ENCODE peak calls at places on chromosomes 11 and 22, in eight cellular contexts. A is endodermal cell, F is PC-3, P is neuronal stem cell, M is fibroblast of lung, Y is HCT116, S is mesendoderm, W is colonic mucosa. K is an unnamed sample.

GRCh38 chr11:80900265-80900664 is 1459.4 kb upstream of the TENM4 start:
- DNase-seq in A (no peak), F (no peak), P (no peak), M (no peak), Y (no peak), S (no peak), W (no peak), K (no peak)

GRCh38 chr22:47209077-47209514 is 446.6 kb downstream of the TBC1D22A start:
- DNase-seq in A (no peak), F (no peak), P (no peak), M (peak), Y (no peak), S (no peak), W (peak), K (no peak)

GRCh38 chr11:130159657-130160459 is at the start of gene ST14:
- DNase-seq in A (peak), F (peak), P (no peak), M (no peak), Y (no peak), S (peak), W (peak), K (no peak)

GRCh38 chr11:27213232-27213660 is 149.8 kb downstream of the CCDC34 start:
- DNase-seq in A (no peak), F (peak), P (peak), M (peak), Y (no peak), S (peak), W (peak), K (no peak)

GRCh38 chr11:19259487-19260345 is 19.0 kb upstream of the E2F8 start:
- DNase-seq in A (peak), F (peak), P (peak), M (peak), Y (peak), S (peak), W (peak), K (no peak)

GRCh38 chr11:2586091-2586792 is 113.6 kb downstream of the KCNQ1OT1 start:
- DNase-seq in A (peak), F (no peak), P (no peak), M (no peak), Y (no peak), S (no peak), W (no peak), K (no peak)

GRCh38 chr11:74636633-74637184 is 44.3 kb downstream of the POLD3 start:
- DNase-seq in A (no peak), F (peak), P (no peak), M (peak), Y (peak), S (no peak), W (no peak), K (no peak)

GRCh38 chr11:100515087-100515486 is 172.0 kb upstream of the ARHGAP42 start:
- DNase-seq in A (peak), F (peak), P (no peak), M (peak), Y (no peak), S (peak), W (no peak), K (no peak)

GRCh38 chr22:23113067-23113846 is 28.5 kb downstream of the RSPH14 start:
- DNase-seq in A (no peak), F (no peak), P (no peak), M (peak), Y (no peak), S (no peak), W (no peak), K (no peak)

GRCh38 chr11:121389651-121390050 is 62.5 kb upstream of the SORL1 start:
- DNase-seq in A (peak), F (no peak), P (peak), M (no peak), Y (no peak), S (peak), W (no peak), K (no peak)

GRCh38 chr11:4022669-4023068 is 71.9 kb upstream of the RRM1 start:
- DNase-seq in A (no peak), F (peak), P (no peak), M (no peak), Y (no peak), S (no peak), W (no peak), K (no peak)

GRCh38 chr22:38569181-38569971 is 607 bp downstream of the DMC1 start:
- DNase-seq in A (no peak), F (no peak), P (no peak), M (no peak), Y (no peak), S (no peak), W (no peak), K (no peak)

GRCh38 chr11:75655619-75656018 is 13.2 kb downstream of the MAP6 start:
- DNase-seq in A (no peak), F (no peak), P (no peak), M (no peak), Y (no peak), S (no peak), W (no peak), K (no peak)

GRCh38 chr11:3859373-3859881 is 4.0 kb downstream of the STIM1 start:
- DNase-seq in A (peak), F (no peak), P (no peak), M (no peak), Y (no peak), S (peak), W (peak), K (no peak)

GRCh38 chr11:20032127-20032526 is 128.1 kb downstream of the DBX1 start:
- DNase-seq in A (no peak), F (no peak), P (no peak), M (no peak), Y (no peak), S (no peak), W (no peak), K (no peak)

GRCh38 chr11:4578624-4579023 is 2.9 kb upstream of the OR52I2 start:
- DNase-seq in A (no peak), F (no peak), P (no peak), M (no peak), Y (no peak), S (no peak), W (no peak), K (no peak)

GRCh38 chr11:123186291-123186690 is 8.8 kb downstream of the CLMP start:
- DNase-seq in A (no peak), F (peak), P (no peak), M (no peak), Y (no peak), S (peak), W (no peak), K (no peak)

GRCh38 chr11:43852057-43852636 is 28.5 kb upstream of the ALKBH3 start:
- DNase-seq in A (peak), F (peak), P (peak), M (peak), Y (peak), S (peak), W (peak), K (peak)

GRCh38 chr11:36441610-36442208 is 68.4 kb downstream of the TRAF6 start:
- DNase-seq in A (no peak), F (no peak), P (no peak), M (no peak), Y (no peak), S (no peak), W (no peak), K (no peak)

GRCh38 chr22:38204784-38205183 is 3.0 kb downstream of the MAFF start:
- DNase-seq in A (no peak), F (no peak), P (no peak), M (no peak), Y (no peak), S (no peak), W (no peak), K (no peak)

GRCh38 chr22:47367993-47368945 is 605.8 kb downstream of the TBC1D22A start:
- DNase-seq in A (peak), F (no peak), P (no peak), M (no peak), Y (no peak), S (no peak), W (peak), K (no peak)

GRCh38 chr11:8786933-8787332 is 104.3 kb downstream of the RPL27A start:
- DNase-seq in A (no peak), F (no peak), P (no peak), M (peak), Y (no peak), S (no peak), W (no peak), K (no peak)

GRCh38 chr11:121696177-121696863 is 243.6 kb upstream of the SORL1-AS1 start:
- DNase-seq in A (no peak), F (no peak), P (no peak), M (no peak), Y (no peak), S (peak), W (no peak), K (no peak)

GRCh38 chr11:118046051-118046963 is 30.6 kb upstream of the TMPRSS4 start:
- DNase-seq in A (no peak), F (no peak), P (no peak), M (no peak), Y (no peak), S (no peak), W (no peak), K (no peak)

DNA sequence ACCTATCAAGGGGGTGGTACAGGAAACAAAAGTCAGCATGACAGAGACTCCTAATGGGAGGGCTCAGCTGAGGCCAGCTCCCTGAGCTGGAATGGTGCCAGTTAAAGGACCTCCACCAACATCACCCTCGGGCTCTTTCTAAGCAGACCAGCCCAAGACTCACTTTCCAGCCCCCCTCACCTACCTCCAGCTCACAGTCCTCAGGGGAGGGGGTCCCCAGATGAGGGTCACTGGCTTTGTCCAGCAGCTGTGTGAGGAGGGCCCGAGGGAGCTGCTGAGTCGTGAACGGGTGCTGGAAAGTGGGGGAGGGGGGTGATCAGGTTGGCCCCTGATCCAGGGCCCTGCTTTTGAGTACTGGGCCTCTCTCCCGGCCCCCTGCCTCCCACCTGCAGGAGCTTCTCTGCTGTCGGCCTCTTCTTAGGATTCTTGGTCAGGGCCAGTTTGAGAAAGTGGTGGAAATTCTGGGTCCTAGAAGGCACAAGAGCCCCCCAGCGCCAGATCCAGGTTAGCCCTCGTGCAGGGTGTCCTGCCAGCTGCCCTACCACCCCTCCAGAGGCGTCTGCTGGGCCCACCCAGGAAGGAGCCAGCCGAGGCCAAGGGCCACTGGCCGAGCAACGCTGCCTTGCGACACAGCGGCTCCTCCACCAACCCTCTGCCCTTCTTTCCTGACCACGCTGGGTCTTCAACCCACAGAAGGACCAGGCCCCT is 2.9 kb downstream of the MAP4K2 start:
- DNase-seq in A (no peak), F (no peak), P (no peak), M (no peak), Y (no peak), S (no peak), W (no peak), K (no peak)
- H3K4me3 ChIP-seq in A (no peak), F (no peak), P (no peak), M (no peak), Y (no peak), S (no peak), W (no peak), K (no peak)

GRCh38 chr11:14112721-14113120 is 150.2 kb downstream of the SPON1 start:
- DNase-seq in A (no peak), F (no peak), P (no peak), M (no peak), Y (no peak), S (no peak), W (no peak), K (no peak)
- H3K9ac ChIP-seq in A (no peak), F (no peak), P (no peak), M (no peak), Y (no peak), S (no peak), W (no peak), K (no peak)

DNA sequence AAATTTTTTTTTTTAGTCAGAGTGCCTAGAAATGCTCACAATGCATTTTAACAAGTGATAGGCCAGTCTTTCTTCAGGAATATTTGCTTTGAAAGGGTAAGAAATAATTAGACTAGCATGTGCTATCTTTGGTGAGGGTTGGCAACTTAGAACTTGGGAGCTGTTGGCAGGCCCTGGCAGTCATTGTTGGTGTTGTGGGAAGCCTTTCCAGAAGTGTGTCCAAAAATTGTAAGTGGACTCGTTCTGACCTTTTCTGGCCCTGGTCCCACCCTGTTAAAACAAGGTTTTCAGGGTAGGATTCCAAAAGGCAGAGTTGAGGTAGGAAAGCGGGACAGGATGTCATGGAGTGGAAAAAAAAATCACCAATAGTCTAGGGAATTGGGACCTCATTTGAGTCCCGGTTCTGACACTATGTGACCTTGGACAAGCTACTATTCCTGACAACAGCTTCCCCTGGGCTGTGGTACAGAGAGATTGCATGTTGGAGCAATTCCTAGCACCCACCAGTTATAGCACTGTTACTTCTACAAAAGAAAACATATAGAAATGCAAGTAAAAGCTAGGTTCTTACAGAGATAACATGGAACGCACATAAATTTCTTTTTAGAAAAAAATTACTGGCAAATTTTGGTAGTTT is 299.3 kb upstream of the DDI1 start:
- DNase-seq in A (no peak), F (no peak), P (no peak), M (no peak), Y (no peak), S (no peak), W (no peak), K (no peak)
- H3K4me3 ChIP-seq in A (no peak), F (no peak), P (no peak), M (no peak), Y (no peak), S (no peak), W (no peak), K (no peak)

DNA sequence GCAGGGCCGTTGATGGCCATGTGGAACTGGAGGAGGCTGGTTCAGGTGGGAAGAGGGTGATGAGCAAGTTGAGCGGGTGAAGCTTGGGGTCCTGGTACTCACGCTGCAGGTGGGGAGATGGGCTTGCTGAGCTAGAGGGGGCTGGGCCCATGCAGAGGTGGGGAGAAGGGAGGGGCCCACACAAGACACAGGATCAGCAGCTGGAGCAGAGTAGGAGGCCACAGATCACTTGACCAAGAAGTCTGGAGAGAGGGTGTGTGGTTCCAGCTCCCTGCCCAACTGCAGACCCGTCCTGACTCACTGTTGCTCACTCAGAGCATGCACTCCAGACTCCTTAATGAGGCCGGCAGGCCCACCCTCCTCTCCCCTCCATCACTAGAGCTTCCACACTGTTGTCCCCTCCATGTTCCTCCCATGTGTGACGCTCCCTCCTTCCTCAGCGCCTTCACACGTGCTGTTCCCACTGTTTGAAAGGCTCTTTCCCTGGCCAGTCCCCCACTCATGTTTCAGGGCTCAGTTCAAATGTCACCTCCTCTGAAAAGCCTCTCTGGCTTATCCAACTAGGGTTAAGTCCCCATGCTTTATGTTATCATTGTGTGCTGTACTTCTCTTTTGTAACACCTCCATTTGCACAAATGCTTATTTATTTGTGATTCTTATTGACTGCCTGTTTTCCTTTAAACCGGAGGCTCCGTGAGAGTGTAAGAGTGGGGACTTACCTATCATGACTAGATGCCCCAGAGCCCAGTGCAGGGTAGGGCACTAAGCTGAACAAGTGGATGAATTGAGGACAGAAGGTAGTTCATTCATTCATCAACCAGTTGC is 2.3 kb downstream of the CCDC86 start:
- DNase-seq in A (no peak), F (peak), P (no peak), M (peak), Y (no peak), S (no peak), W (no peak), K (no peak)
- H3K9ac ChIP-seq in A (no peak), F (peak), P (peak), M (peak), Y (peak), S (peak), W (peak), K (peak)

DNA sequence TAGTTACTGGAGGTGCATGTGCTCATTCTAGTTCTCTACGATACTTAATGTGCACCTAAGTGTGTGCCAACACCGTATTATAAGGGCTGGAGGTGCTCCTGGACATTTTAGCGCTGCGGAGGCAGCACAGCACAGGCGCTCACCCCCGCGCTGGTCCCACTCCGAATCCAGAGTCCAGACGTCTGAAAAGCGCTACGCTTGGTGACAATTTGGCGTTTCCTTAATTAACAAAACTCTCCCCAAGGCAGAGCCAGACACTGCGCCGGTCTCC is 1.3 kb downstream of the WT1 start:
- DNase-seq in A (no peak), F (no peak), P (no peak), M (no peak), Y (no peak), S (no peak), W (no peak), K (no peak)
- H3K4me3 ChIP-seq in A (no peak), F (peak), P (no peak), M (no peak), Y (no peak), S (no peak), W (no peak), K (no peak)